ENCODE peak calls at places on chromosomes 6 and 20, in four cellular contexts. One of them, this sample, is unnamed.

GRCh38 chr20:7660165-7660564 is 280.1 kb downstream of the HAO1 start:
- DNase-seq in WTC11: no peak
- DNase-seq in NCI-H1436 treated with DMSO at 0.1 percent for 48 hours: no peak
- DNase-seq in ELR: no peak
- DNase-seq in this sample: no peak

GRCh38 chr20:17935761-17936160 is 32.8 kb downstream of the SNX5 start:
- DNase-seq in WTC11: no peak
- DNase-seq in NCI-H1436 treated with DMSO at 0.1 percent for 48 hours: no peak
- DNase-seq in ELR: no peak
- DNase-seq in this sample: no peak

GRCh38 chr6:36075656-36076055 is 48.0 kb downstream of the MAPK14 start:
- DNase-seq in WTC11: no peak
- DNase-seq in NCI-H1436 treated with DMSO at 0.1 percent for 48 hours: no peak
- DNase-seq in ELR: peak; percentile 10
- DNase-seq in this sample: no peak

GRCh38 chr6:35385457-35386202 is 43.3 kb downstream of the PPARD start:
- DNase-seq in WTC11: no peak
- DNase-seq in NCI-H1436 treated with DMSO at 0.1 percent for 48 hours: no peak
- DNase-seq in ELR: peak; percentile 17
- DNase-seq in this sample: no peak

GRCh38 chr20:37516697-37517370 is 4.2 kb upstream of the NNAT start:
- DNase-seq in WTC11: no peak
- DNase-seq in NCI-H1436 treated with DMSO at 0.1 percent for 48 hours: no peak
- DNase-seq in ELR: no peak
- DNase-seq in this sample: no peak

GRCh38 chr6:114024746-114025145 is 53.8 kb upstream of the HDAC2 start:
- DNase-seq in WTC11: no peak
- DNase-seq in NCI-H1436 treated with DMSO at 0.1 percent for 48 hours: no peak
- DNase-seq in ELR: peak; percentile 26
- DNase-seq in this sample: no peak

GRCh38 chr20:48564997-48565396 is 262.8 kb downstream of the PREX1 start:
- DNase-seq in WTC11: no peak
- DNase-seq in NCI-H1436 treated with DMSO at 0.1 percent for 48 hours: no peak
- DNase-seq in ELR: no peak
- DNase-seq in this sample: no peak

GRCh38 chr6:163123098-163123497 is 291.4 kb upstream of the QKI start:
- DNase-seq in WTC11: peak; percentile 80
- DNase-seq in NCI-H1436 treated with DMSO at 0.1 percent for 48 hours: no peak
- DNase-seq in ELR: no peak
- DNase-seq in this sample: no peak

GRCh38 chr6:43669050-43669921 is 18.3 kb downstream of the MRPS18A start:
- DNase-seq in WTC11: no peak
- DNase-seq in NCI-H1436 treated with DMSO at 0.1 percent for 48 hours: no peak
- DNase-seq in ELR: peak; percentile 56
- DNase-seq in this sample: no peak

This sample was measured in HTR-8/SVneo.